ENCODE peak calls at places on chromosomes 11 and 22, in seven cellular contexts. One of them, this sample, is unnamed.

GRCh38 chr11:122036022-122036421 is 80.0 kb downstream of the BLID start:
- DNase-seq in neuronal stem cell: no peak
- DNase-seq in mesenchymal stem cell: no peak
- DNase-seq in trophoblast cell: no peak
- DNase-seq in H1: no peak
- DNase-seq in H9: no peak
- DNase-seq in IMR-90: peak; percentile 90
- DNase-seq in this sample: no peak

GRCh38 chr11:28009383-28009782 is 98.6 kb downstream of the KIF18A start:
- DNase-seq in mesenchymal stem cell: peak; percentile 57
- DNase-seq in trophoblast cell: peak; percentile 13
- DNase-seq in H1: no peak
- DNase-seq in IMR-90: peak; percentile 82
- DNase-seq in neuronal stem cell: no peak
- DNase-seq in H9: no peak
- DNase-seq in this sample: no peak

GRCh38 chr22:19800761-19801244 is 40.2 kb downstream of the TBX1 start:
- DNase-seq in H9: peak; percentile 69
- DNase-seq in trophoblast cell: peak; percentile 52
- DNase-seq in H1: no peak
- DNase-seq in neuronal stem cell: no peak
- DNase-seq in mesenchymal stem cell: peak; percentile 18
- DNase-seq in IMR-90: peak; percentile 25
- DNase-seq in this sample: peak; percentile 62

GRCh38 chr11:102010776-102011500 is 36.3 kb upstream of the CFAP300 start:
- DNase-seq in IMR-90: peak; percentile 82
- DNase-seq in H9: peak; percentile 87
- DNase-seq in neuronal stem cell: peak; percentile 32
- DNase-seq in trophoblast cell: peak; percentile 100
- DNase-seq in mesenchymal stem cell: peak; percentile 80
- DNase-seq in H1: peak; percentile 66
- DNase-seq in this sample: peak; percentile 97

GRCh38 chr11:112481893-112482292 is 221.2 kb upstream of the PLET1 start:
- DNase-seq in neuronal stem cell: no peak
- DNase-seq in IMR-90: no peak
- DNase-seq in trophoblast cell: peak; percentile 81
- DNase-seq in mesenchymal stem cell: no peak
- DNase-seq in H9: no peak
- DNase-seq in H1: no peak
- DNase-seq in this sample: peak; percentile 40

GRCh38 chr11:19519912-19520641 is 192.6 kb upstream of the NAV2 start:
- DNase-seq in neuronal stem cell: peak; percentile 18
- DNase-seq in mesenchymal stem cell: peak; percentile 77
- DNase-seq in H1: no peak
- DNase-seq in H9: no peak
- DNase-seq in trophoblast cell: no peak
- DNase-seq in IMR-90: no peak
- DNase-seq in this sample: no peak

GRCh38 chr22:23722168-23722567 is 28.7 kb downstream of the ZNF70 start:
- DNase-seq in neuronal stem cell: no peak
- DNase-seq in trophoblast cell: no peak
- DNase-seq in H1: no peak
- DNase-seq in H9: no peak
- DNase-seq in IMR-90: no peak
- DNase-seq in mesenchymal stem cell: no peak
- DNase-seq in this sample: no peak

GRCh38 chr11:9943346-9944110 is 279.7 kb downstream of the SWAP70 start:
- DNase-seq in neuronal stem cell: no peak
- DNase-seq in H9: no peak
- DNase-seq in IMR-90: peak; percentile 97
- DNase-seq in trophoblast cell: peak; percentile 89
- DNase-seq in mesenchymal stem cell: peak; percentile 94
- DNase-seq in H1: no peak
- DNase-seq in this sample: no peak

GRCh38 chr22:40485813-40486610 is 115.6 kb downstream of the SGSM3 start:
- DNase-seq in H9: no peak
- DNase-seq in trophoblast cell: no peak
- DNase-seq in IMR-90: peak; percentile 60
- DNase-seq in H1: no peak
- DNase-seq in mesenchymal stem cell: no peak
- DNase-seq in neuronal stem cell: no peak
- DNase-seq in this sample: no peak

GRCh38 chr11:86483591-86484163 is 109.0 kb downstream of the CCDC81 start:
- DNase-seq in neuronal stem cell: no peak
- DNase-seq in mesenchymal stem cell: no peak
- DNase-seq in H9: no peak
- DNase-seq in IMR-90: no peak
- DNase-seq in trophoblast cell: no peak
- DNase-seq in H1: no peak
- DNase-seq in this sample: no peak
- H2BK5ac ChIP-seq in neuronal stem cell: no peak overlapping the region
- H2BK5ac ChIP-seq in mesenchymal stem cell: peak overlapping the region; percentile 81
- H2BK5ac ChIP-seq in H9: no peak overlapping the region
- H2BK5ac ChIP-seq in IMR-90: peak overlapping the region; percentile 7
- H2BK5ac ChIP-seq in trophoblast cell: peak overlapping the region; percentile 10
- H2BK5ac ChIP-seq in H1: no peak overlapping the region
- H2BK5ac ChIP-seq in this sample: no peak overlapping the region

DNA sequence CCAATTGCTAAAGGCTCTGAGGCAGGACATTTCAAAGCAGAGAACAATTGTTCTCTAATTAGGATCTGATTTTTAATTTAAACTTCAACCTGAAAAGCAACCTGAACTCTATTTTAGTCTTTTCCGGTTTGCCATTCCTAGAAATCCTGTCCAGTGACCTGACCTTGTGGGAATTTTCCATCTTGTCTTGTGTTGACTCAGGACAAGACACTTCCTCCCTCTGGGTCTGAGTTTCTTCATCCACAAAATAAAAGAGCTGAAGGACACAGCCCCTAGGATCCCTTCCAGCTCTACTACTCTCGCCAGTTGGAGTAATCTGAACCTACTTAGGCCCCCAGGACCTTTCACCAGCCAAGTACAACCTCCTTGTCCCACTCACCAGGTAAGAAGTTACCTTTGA is 66.5 kb upstream of the POU2AF1 start:
- DNase-seq in H1: no peak
- DNase-seq in IMR-90: peak; percentile 24
- DNase-seq in trophoblast cell: peak; percentile 80
- DNase-seq in mesenchymal stem cell: peak; percentile 70
- DNase-seq in H9: no peak
- DNase-seq in neuronal stem cell: no peak
- DNase-seq in this sample: no peak
- H3K27ac ChIP-seq in H1: no peak overlapping the region
- H3K27ac ChIP-seq in IMR-90: no peak overlapping the region
- H3K27ac ChIP-seq in trophoblast cell: no peak overlapping the region
- H3K27ac ChIP-seq in mesenchymal stem cell: no peak overlapping the region
- H3K27ac ChIP-seq in H9: no peak overlapping the region
- H3K27ac ChIP-seq in neuronal stem cell: no peak overlapping the region
- H3K27ac ChIP-seq in this sample: no peak overlapping the region

GRCh38 chr11:79195209-79195608 is 245.6 kb downstream of the TENM4 start:
- DNase-seq in mesenchymal stem cell: no peak
- DNase-seq in H1: no peak
- DNase-seq in H9: no peak
- DNase-seq in IMR-90: no peak
- DNase-seq in trophoblast cell: no peak
- DNase-seq in neuronal stem cell: no peak
- DNase-seq in this sample: no peak

GRCh38 chr11:79189604-79190003 is 251.2 kb downstream of the TENM4 start:
- DNase-seq in neuronal stem cell: no peak
- DNase-seq in trophoblast cell: no peak
- DNase-seq in H1: no peak
- DNase-seq in mesenchymal stem cell: no peak
- DNase-seq in IMR-90: no peak
- DNase-seq in H9: no peak
- DNase-seq in this sample: no peak

GRCh38 chr11:79196950-79197349 is 243.9 kb downstream of the TENM4 start:
- DNase-seq in mesenchymal stem cell: no peak
- DNase-seq in H9: no peak
- DNase-seq in IMR-90: no peak
- DNase-seq in trophoblast cell: no peak
- DNase-seq in neuronal stem cell: no peak
- DNase-seq in H1: no peak
- DNase-seq in this sample: no peak

GRCh38 chr11:79192836-79193235 is 248.0 kb downstream of the TENM4 start:
- DNase-seq in H9: no peak
- DNase-seq in IMR-90: no peak
- DNase-seq in mesenchymal stem cell: no peak
- DNase-seq in H1: no peak
- DNase-seq in trophoblast cell: no peak
- DNase-seq in neuronal stem cell: no peak
- DNase-seq in this sample: no peak

GRCh38 chr11:79193663-79194062 is 247.2 kb downstream of the TENM4 start:
- DNase-seq in IMR-90: no peak
- DNase-seq in H9: no peak
- DNase-seq in H1: no peak
- DNase-seq in trophoblast cell: no peak
- DNase-seq in mesenchymal stem cell: no peak
- DNase-seq in neuronal stem cell: no peak
- DNase-seq in this sample: no peak
- H2BK5ac ChIP-seq in IMR-90: no peak overlapping the region
- H2BK5ac ChIP-seq in H9: no peak overlapping the region
- H2BK5ac ChIP-seq in H1: no peak overlapping the region
- H2BK5ac ChIP-seq in trophoblast cell: no peak overlapping the region
- H2BK5ac ChIP-seq in mesenchymal stem cell: no peak overlapping the region
- H2BK5ac ChIP-seq in neuronal stem cell: no peak overlapping the region
- H2BK5ac ChIP-seq in this sample: no peak overlapping the region

DNA sequence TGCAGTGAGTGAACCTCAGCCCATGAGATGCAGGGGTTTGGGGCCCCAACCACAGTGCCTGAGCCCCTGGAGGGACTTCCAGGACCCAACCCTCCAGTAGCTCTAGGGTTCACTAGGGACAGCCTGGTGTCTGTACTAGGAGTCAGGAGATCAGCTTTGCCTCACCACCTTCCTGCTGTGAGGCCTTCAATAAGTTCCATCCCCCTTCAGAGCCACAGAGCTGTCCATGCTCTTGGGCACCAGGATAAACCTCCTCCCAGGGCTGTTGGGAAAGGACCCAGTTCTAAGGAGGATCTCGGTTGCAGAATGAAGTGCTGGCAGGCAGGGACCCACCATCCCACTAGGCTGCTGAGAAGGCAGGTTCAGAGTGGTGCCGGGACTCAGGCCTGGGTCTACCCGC is 9.7 kb downstream of the ARHGEF17 start:
- DNase-seq in trophoblast cell: no peak
- DNase-seq in H1: no peak
- DNase-seq in H9: no peak
- DNase-seq in IMR-90: no peak
- DNase-seq in mesenchymal stem cell: peak; percentile 44
- DNase-seq in neuronal stem cell: no peak
- DNase-seq in this sample: no peak
- H3K27ac ChIP-seq in trophoblast cell: no peak overlapping the region
- H3K27ac ChIP-seq in H1: no peak overlapping the region
- H3K27ac ChIP-seq in H9: no peak overlapping the region
- H3K27ac ChIP-seq in IMR-90: peak overlapping the region; percentile 16
- H3K27ac ChIP-seq in mesenchymal stem cell: no peak overlapping the region
- H3K27ac ChIP-seq in neuronal stem cell: no peak overlapping the region
- H3K27ac ChIP-seq in this sample: no peak overlapping the region

GRCh38 chr11:16898274-16898985 is 115.8 kb downstream of the PLEKHA7 start:
- DNase-seq in H1: no peak
- DNase-seq in H9: no peak
- DNase-seq in mesenchymal stem cell: no peak
- DNase-seq in trophoblast cell: no peak
- DNase-seq in neuronal stem cell: no peak
- DNase-seq in IMR-90: no peak
- DNase-seq in this sample: no peak

GRCh38 chr11:16895306-16895705 is 118.9 kb downstream of the PLEKHA7 start:
- DNase-seq in neuronal stem cell: no peak
- DNase-seq in H9: no peak
- DNase-seq in H1: no peak
- DNase-seq in trophoblast cell: no peak
- DNase-seq in IMR-90: no peak
- DNase-seq in mesenchymal stem cell: no peak
- DNase-seq in this sample: no peak

GRCh38 chr11:16896716-16897115 is 117.5 kb downstream of the PLEKHA7 start:
- DNase-seq in trophoblast cell: no peak
- DNase-seq in neuronal stem cell: no peak
- DNase-seq in IMR-90: no peak
- DNase-seq in mesenchymal stem cell: no peak
- DNase-seq in H9: no peak
- DNase-seq in H1: no peak
- DNase-seq in this sample: no peak

GRCh38 chr11:16899708-16900107 is 114.5 kb downstream of the PLEKHA7 start:
- DNase-seq in neuronal stem cell: no peak
- DNase-seq in mesenchymal stem cell: no peak
- DNase-seq in H9: no peak
- DNase-seq in IMR-90: no peak
- DNase-seq in H1: no peak
- DNase-seq in trophoblast cell: no peak
- DNase-seq in this sample: no peak

GRCh38 chr11:16897460-16898061 is 116.7 kb downstream of the PLEKHA7 start:
- DNase-seq in IMR-90: no peak
- DNase-seq in H9: peak; percentile 72
- DNase-seq in H1: peak; percentile 70
- DNase-seq in trophoblast cell: no peak
- DNase-seq in neuronal stem cell: peak; percentile 76
- DNase-seq in mesenchymal stem cell: no peak
- DNase-seq in this sample: peak; percentile 84
- H2BK5ac ChIP-seq in IMR-90: no peak overlapping the region
- H2BK5ac ChIP-seq in H9: no peak overlapping the region
- H2BK5ac ChIP-seq in H1: no peak overlapping the region
- H2BK5ac ChIP-seq in trophoblast cell: no peak overlapping the region
- H2BK5ac ChIP-seq in neuronal stem cell: no peak overlapping the region
- H2BK5ac ChIP-seq in mesenchymal stem cell: no peak overlapping the region
- H2BK5ac ChIP-seq in this sample: no peak overlapping the region